ENCODE peak calls at places on chromosomes 7 and 10, in six cellular contexts. One of them, this sample, is unnamed. For H3K9me3, the result is how much of the 10 kb centered on the place peaks cover.

GRCh38 chr7:102125127-102125561 is 161.5 kb upstream of the SH2B2 start:
- DNase-seq in adrenal gland: peak
- DNase-seq in hepatocyte: peak
- DNase-seq in GM12878: peak
- DNase-seq in uterus: peak
- DNase-seq in psoas muscle: peak
- DNase-seq in this sample: peak

GRCh38 chr10:45243261-45243660 is 72.1 kb downstream of the OR13A1 start:
- DNase-seq in hepatocyte: no peak
- DNase-seq in uterus: no peak
- DNase-seq in psoas muscle: no peak
- DNase-seq in GM12878: no peak
- DNase-seq in adrenal gland: no peak
- DNase-seq in this sample: no peak

GRCh38 chr7:3156508-3156907 is 112.8 kb upstream of the CARD11 start:
- DNase-seq in GM12878: no peak
- DNase-seq in uterus: no peak
- DNase-seq in adrenal gland: no peak
- DNase-seq in psoas muscle: no peak
- DNase-seq in hepatocyte: no peak
- DNase-seq in this sample: no peak

GRCh38 chr7:919924-920341 is 34.5 kb downstream of the ADAP1 start:
- DNase-seq in adrenal gland: peak
- DNase-seq in hepatocyte: no peak
- DNase-seq in uterus: no peak
- DNase-seq in psoas muscle: no peak
- DNase-seq in GM12878: no peak
- DNase-seq in this sample: no peak

GRCh38 chr10:94630017-94630688 is 53.4 kb upstream of the CYP2C18 start:
- DNase-seq in psoas muscle: no peak
- DNase-seq in adrenal gland: no peak
- DNase-seq in uterus: no peak
- DNase-seq in hepatocyte: peak
- DNase-seq in GM12878: no peak
- DNase-seq in this sample: no peak

GRCh38 chr7:45133877-45134276 is 22.4 kb upstream of the TBRG4 start:
- DNase-seq in uterus: no peak
- DNase-seq in GM12878: no peak
- DNase-seq in adrenal gland: no peak
- DNase-seq in psoas muscle: no peak
- DNase-seq in hepatocyte: no peak
- DNase-seq in this sample: no peak

GRCh38 chr10:70832852-70833542 is 17.2 kb downstream of the SGPL1 start:
- DNase-seq in uterus: no peak
- DNase-seq in GM12878: no peak
- DNase-seq in hepatocyte: no peak
- DNase-seq in psoas muscle: no peak
- DNase-seq in adrenal gland: no peak
- DNase-seq in this sample: no peak

GRCh38 chr7:85041599-85042216 is 145.1 kb downstream of the SEMA3D start:
- DNase-seq in psoas muscle: peak
- DNase-seq in hepatocyte: peak
- DNase-seq in adrenal gland: peak
- DNase-seq in uterus: peak
- DNase-seq in GM12878: peak
- DNase-seq in this sample: peak

GRCh38 chr7:44282601-44283171 is 42.7 kb downstream of the CAMK2B start:
- DNase-seq in uterus: no peak
- DNase-seq in hepatocyte: no peak
- DNase-seq in psoas muscle: peak
- DNase-seq in adrenal gland: peak
- DNase-seq in GM12878: no peak
- DNase-seq in this sample: peak

GRCh38 chr7:1702652-1703051 is 32.6 kb downstream of the ELFN1 start:
- DNase-seq in uterus: no peak
- DNase-seq in adrenal gland: no peak
- DNase-seq in hepatocyte: no peak
- DNase-seq in psoas muscle: no peak
- DNase-seq in GM12878: no peak
- DNase-seq in this sample: no peak

GRCh38 chr7:81725003-81725402 is 44.8 kb downstream of the HGF start:
- DNase-seq in uterus: no peak
- DNase-seq in adrenal gland: no peak
- DNase-seq in psoas muscle: no peak
- DNase-seq in GM12878: no peak
- DNase-seq in hepatocyte: no peak
- DNase-seq in this sample: no peak

GRCh38 chr7:1124816-1125602 is 35.0 kb downstream of the ZFAND2A start:
- DNase-seq in GM12878: no peak
- DNase-seq in uterus: no peak
- DNase-seq in adrenal gland: no peak
- DNase-seq in hepatocyte: no peak
- DNase-seq in psoas muscle: no peak
- DNase-seq in this sample: peak

GRCh38 chr7:167976-168791 is 24.2 kb upstream of the FAM20C start:
- DNase-seq in uterus: no peak
- DNase-seq in adrenal gland: peak
- DNase-seq in hepatocyte: no peak
- DNase-seq in GM12878: no peak
- DNase-seq in psoas muscle: no peak
- DNase-seq in this sample: no peak

GRCh38 chr7:154832557-154833138 is 170.3 kb downstream of the PAXIP1 start:
- DNase-seq in hepatocyte: peak
- DNase-seq in adrenal gland: no peak
- DNase-seq in uterus: no peak
- DNase-seq in psoas muscle: no peak
- DNase-seq in GM12878: no peak
- DNase-seq in this sample: peak

DNA sequence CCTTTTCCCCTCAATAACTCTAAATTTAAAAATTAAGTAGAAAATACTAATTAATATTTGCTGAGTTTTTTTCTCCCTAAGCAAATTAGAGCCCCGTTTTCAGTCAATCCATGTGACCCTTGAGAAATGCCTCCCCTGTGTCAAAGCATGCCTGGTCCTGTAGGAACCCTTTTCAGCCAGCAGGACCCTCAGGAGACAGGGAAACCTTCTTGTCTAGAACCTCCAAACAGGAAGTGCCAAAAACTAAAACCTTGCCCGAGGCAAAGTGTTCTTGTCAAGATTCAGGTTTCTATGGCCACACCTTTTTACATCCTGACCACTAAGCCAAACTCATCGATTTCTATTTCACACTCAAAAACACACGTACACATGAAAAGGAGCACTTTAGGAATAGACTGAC is 60.1 kb upstream of the NFE2L3 start:
- DNase-seq in adrenal gland: no peak
- DNase-seq in psoas muscle: no peak
- DNase-seq in GM12878: no peak
- DNase-seq in hepatocyte: no peak
- DNase-seq in uterus: no peak
- DNase-seq in this sample: peak
- TF ChIP-seq CTCF in adrenal gland: no peak
- TF ChIP-seq CTCF in psoas muscle: no peak
- TF ChIP-seq CTCF in GM12878: no peak
- TF ChIP-seq CTCF in hepatocyte: no peak
- TF ChIP-seq CTCF in uterus: no peak
- TF ChIP-seq CTCF in this sample: peak

GRCh38 chr7:112399501-112399900 is 50.8 kb upstream of the IFRD1 start:
- DNase-seq in psoas muscle: no peak
- DNase-seq in GM12878: no peak
- DNase-seq in adrenal gland: no peak
- DNase-seq in hepatocyte: no peak
- DNase-seq in uterus: no peak
- DNase-seq in this sample: no peak
- H3K9me3 ChIP-seq in psoas muscle: under half
- H3K9me3 ChIP-seq in GM12878: under half
- H3K9me3 ChIP-seq in adrenal gland: under half
- H3K9me3 ChIP-seq in hepatocyte: under half
- H3K9me3 ChIP-seq in uterus: under half
- H3K9me3 ChIP-seq in this sample: under half

DNA sequence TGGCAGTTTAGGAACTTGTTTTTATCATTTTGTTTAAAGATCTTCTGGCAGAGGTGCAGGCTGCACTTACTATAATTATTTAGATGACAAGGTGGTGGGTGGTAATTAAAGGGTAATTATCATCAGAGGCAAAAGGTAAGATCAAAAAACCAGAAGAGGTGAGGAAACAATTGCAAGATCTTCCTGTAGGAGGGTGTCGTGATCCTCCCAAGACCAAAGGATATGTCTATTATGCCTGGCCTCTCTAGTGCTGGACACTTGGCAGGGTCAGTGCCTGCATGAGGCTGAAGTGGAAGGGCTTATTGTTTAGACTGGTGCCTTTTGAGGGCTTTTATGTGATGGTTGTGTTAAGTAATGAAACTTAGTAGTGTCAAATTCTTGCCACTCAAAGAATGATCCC is 1.8 kb upstream of the WAPL start:
- DNase-seq in GM12878: no peak
- DNase-seq in adrenal gland: no peak
- DNase-seq in uterus: no peak
- DNase-seq in psoas muscle: no peak
- DNase-seq in hepatocyte: no peak
- DNase-seq in this sample: no peak
- H3K4me3 ChIP-seq in GM12878: no peak
- H3K4me3 ChIP-seq in adrenal gland: no peak
- H3K4me3 ChIP-seq in uterus: no peak
- H3K4me3 ChIP-seq in psoas muscle: peak
- H3K4me3 ChIP-seq in hepatocyte: peak
- H3K4me3 ChIP-seq in this sample: peak

DNA sequence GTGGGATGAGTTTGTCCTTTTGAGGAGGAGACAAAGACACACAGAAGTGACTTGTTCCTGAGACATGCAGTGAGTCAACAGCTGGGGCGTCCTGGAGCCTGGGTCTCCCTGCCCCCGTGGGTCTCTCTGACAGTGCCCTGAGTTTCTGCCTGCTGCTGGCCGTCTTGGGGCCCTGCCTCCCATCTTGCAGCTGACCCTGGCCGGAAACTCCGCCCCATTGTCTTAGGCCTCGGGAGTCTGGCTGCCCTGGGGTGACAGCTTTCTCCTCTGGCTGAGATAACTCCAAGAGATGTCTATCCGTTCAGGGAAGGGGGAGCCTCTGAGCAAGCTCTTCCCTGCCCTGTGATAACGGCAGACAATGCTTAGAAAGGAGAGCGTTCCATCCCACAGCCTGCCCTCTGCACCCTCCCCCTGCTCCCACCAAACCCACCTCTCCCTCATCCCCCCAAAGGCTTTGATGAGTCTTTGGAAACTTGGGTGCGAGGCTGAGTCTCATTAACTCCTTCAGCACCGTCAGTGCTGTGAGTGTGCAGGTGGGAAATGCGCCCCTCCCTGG is 69.5 kb upstream of the PODXL start:
- DNase-seq in GM12878: no peak
- DNase-seq in psoas muscle: peak
- DNase-seq in hepatocyte: peak
- DNase-seq in adrenal gland: no peak
- DNase-seq in uterus: peak
- DNase-seq in this sample: peak
- TF ChIP-seq CTCF in GM12878: no peak
- TF ChIP-seq CTCF in psoas muscle: no peak
- TF ChIP-seq CTCF in hepatocyte: no peak
- TF ChIP-seq CTCF in adrenal gland: no peak
- TF ChIP-seq CTCF in uterus: no peak
- TF ChIP-seq CTCF in this sample: peak

GRCh38 chr7:157595086-157595855 is 258.5 kb downstream of the DNAJB6 start:
- DNase-seq in hepatocyte: no peak
- DNase-seq in adrenal gland: no peak
- DNase-seq in GM12878: no peak
- DNase-seq in uterus: no peak
- DNase-seq in psoas muscle: no peak
- DNase-seq in this sample: no peak

GRCh38 chr7:157596026-157596425 is 259.2 kb downstream of the DNAJB6 start:
- DNase-seq in adrenal gland: no peak
- DNase-seq in psoas muscle: no peak
- DNase-seq in uterus: no peak
- DNase-seq in GM12878: no peak
- DNase-seq in hepatocyte: no peak
- DNase-seq in this sample: no peak

GRCh38 chr7:157596471-157596870 is 259.7 kb downstream of the DNAJB6 start:
- DNase-seq in GM12878: no peak
- DNase-seq in uterus: no peak
- DNase-seq in adrenal gland: no peak
- DNase-seq in psoas muscle: no peak
- DNase-seq in hepatocyte: no peak
- DNase-seq in this sample: no peak

GRCh38 chr7:157593541-157593940 is 256.7 kb downstream of the DNAJB6 start:
- DNase-seq in adrenal gland: no peak
- DNase-seq in GM12878: no peak
- DNase-seq in psoas muscle: no peak
- DNase-seq in hepatocyte: no peak
- DNase-seq in uterus: no peak
- DNase-seq in this sample: no peak

DNA sequence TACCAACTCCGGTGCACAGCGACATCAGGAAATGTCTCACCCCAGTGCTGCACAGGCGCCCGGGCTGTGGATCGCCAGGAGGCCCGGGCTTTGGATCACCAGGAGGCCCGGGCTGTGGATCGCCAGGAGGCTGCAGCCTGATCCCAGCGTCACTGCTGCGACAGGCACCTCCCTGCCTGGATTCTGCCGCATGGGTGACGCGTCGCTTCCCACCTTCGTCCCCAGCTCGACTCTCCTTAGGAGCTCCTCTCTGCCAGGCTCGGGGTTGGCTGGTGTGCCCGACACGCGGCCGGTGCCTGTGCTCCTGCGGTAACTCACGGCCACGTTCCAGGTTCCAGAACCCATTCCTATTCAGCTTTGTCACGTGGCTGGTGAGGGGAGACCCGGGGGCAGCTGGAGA is 257.5 kb downstream of the DNAJB6 start:
- DNase-seq in adrenal gland: no peak
- DNase-seq in hepatocyte: no peak
- DNase-seq in GM12878: no peak
- DNase-seq in uterus: no peak
- DNase-seq in psoas muscle: no peak
- DNase-seq in this sample: no peak
- H3K9me3 ChIP-seq in adrenal gland: under half
- H3K9me3 ChIP-seq in hepatocyte: under half
- H3K9me3 ChIP-seq in GM12878: under half
- H3K9me3 ChIP-seq in uterus: under half
- H3K9me3 ChIP-seq in psoas muscle: under half
- H3K9me3 ChIP-seq in this sample: half or more

This sample was measured in endodermal cell.